ENCODE peak calls at places on chromosomes 6 and 20, in four cellular contexts. One of them, this sample, is unnamed.

GRCh38 chr6:1415416-1416063 is 26.2 kb downstream of the FOXF2 start:
- DNase-seq in HL-60: no peak
- DNase-seq in GM12878: no peak
- DNase-seq in K562: no peak
- DNase-seq in this sample: no peak

GRCh38 chr6:162798546-162798945 is 70.8 kb downstream of the PACRG start:
- DNase-seq in HL-60: no peak
- DNase-seq in K562: no peak
- DNase-seq in GM12878: no peak
- DNase-seq in this sample: no peak

GRCh38 chr6:14673201-14673600 is 555.6 kb downstream of the CD83 start:
- DNase-seq in K562: no peak
- DNase-seq in HL-60: no peak
- DNase-seq in GM12878: no peak
- DNase-seq in this sample: no peak

GRCh38 chr6:132995432-132995831 is 181.1 kb downstream of the RPS12 start:
- DNase-seq in GM12878: no peak
- DNase-seq in HL-60: no peak
- DNase-seq in K562: no peak
- DNase-seq in this sample: no peak

GRCh38 chr6:128438311-128438916 is 82.0 kb downstream of the PTPRK start:
- DNase-seq in K562: no peak
- DNase-seq in HL-60: no peak
- DNase-seq in GM12878: no peak
- DNase-seq in this sample: no peak

GRCh38 chr6:158417760-158418098 is 105.5 kb downstream of the TULP4 start:
- DNase-seq in K562: no peak
- DNase-seq in HL-60: no peak
- DNase-seq in GM12878: no peak
- DNase-seq in this sample: no peak

GRCh38 chr6:42704251-42704936 is 18.0 kb downstream of the PRPH2 start:
- DNase-seq in GM12878: no peak
- DNase-seq in HL-60: no peak
- DNase-seq in K562: no peak
- DNase-seq in this sample: no peak

GRCh38 chr6:44036196-44036595 is 91.1 kb downstream of the MRPL14 start:
- DNase-seq in HL-60: no peak
- DNase-seq in GM12878: no peak
- DNase-seq in K562: no peak
- DNase-seq in this sample: no peak

GRCh38 chr20:39861381-39861780 is 827.7 kb downstream of the MAFB start:
- DNase-seq in K562: no peak
- DNase-seq in HL-60: no peak
- DNase-seq in GM12878: no peak
- DNase-seq in this sample: no peak

GRCh38 chr6:127022297-127022696 is 96.2 kb upstream of the RSPO3 start:
- DNase-seq in GM12878: no peak
- DNase-seq in HL-60: no peak
- DNase-seq in K562: no peak
- DNase-seq in this sample: no peak

GRCh38 chr20:61217848-61218247 is 34.2 kb upstream of the CDH4 start:
- DNase-seq in GM12878: no peak
- DNase-seq in K562: no peak
- DNase-seq in HL-60: no peak
- DNase-seq in this sample: no peak

GRCh38 chr20:63980317-63980805 is 571 bp upstream of the PRPF6 start:
- DNase-seq in HL-60: peak
- DNase-seq in GM12878: no peak
- DNase-seq in K562: no peak
- DNase-seq in this sample: no peak

GRCh38 chr20:39103305-39103704 is 141.2 kb downstream of the DHX35 start:
- DNase-seq in K562: no peak
- DNase-seq in GM12878: no peak
- DNase-seq in HL-60: no peak
- DNase-seq in this sample: no peak

GRCh38 chr6:73024598-73024997 is 200.7 kb downstream of the KHDC1L start:
- DNase-seq in HL-60: no peak
- DNase-seq in K562: no peak
- DNase-seq in GM12878: no peak
- DNase-seq in this sample: no peak

GRCh38 chr20:9353916-9354276 is 160.5 kb upstream of the LAMP5 start:
- DNase-seq in K562: no peak
- DNase-seq in HL-60: no peak
- DNase-seq in GM12878: no peak
- DNase-seq in this sample: no peak

GRCh38 chr6:167470101-167470835 is 145.4 kb downstream of the TTLL2 start:
- DNase-seq in GM12878: no peak
- DNase-seq in K562: no peak
- DNase-seq in HL-60: no peak
- DNase-seq in this sample: no peak

GRCh38 chr20:7650481-7650880 is 289.8 kb downstream of the HAO1 start:
- DNase-seq in GM12878: no peak
- DNase-seq in HL-60: no peak
- DNase-seq in K562: no peak
- DNase-seq in this sample: no peak

GRCh38 chr6:114342826-114343781 is at the start of gene HS3ST5:
- DNase-seq in K562: no peak
- DNase-seq in GM12878: no peak
- DNase-seq in HL-60: no peak
- DNase-seq in this sample: no peak

GRCh38 chr6:36598739-36599318 is 4.7 kb downstream of the SRSF3 start:
- DNase-seq in HL-60: no peak
- DNase-seq in GM12878: no peak
- DNase-seq in K562: no peak
- DNase-seq in this sample: no peak

GRCh38 chr6:37054580-37054979 is 49.1 kb downstream of the FGD2 start:
- DNase-seq in HL-60: no peak
- DNase-seq in GM12878: no peak
- DNase-seq in K562: no peak
- DNase-seq in this sample: no peak

GRCh38 chr20:36861875-36862801 is 13.8 kb upstream of the TLDC2 start:
- DNase-seq in GM12878: no peak
- DNase-seq in K562: peak
- DNase-seq in HL-60: no peak
- DNase-seq in this sample: no peak

GRCh38 chr20:21352703-21353102 is 44.6 kb downstream of the NKX2-4 start:
- DNase-seq in GM12878: no peak
- DNase-seq in HL-60: no peak
- DNase-seq in K562: no peak
- DNase-seq in this sample: no peak

DNA sequence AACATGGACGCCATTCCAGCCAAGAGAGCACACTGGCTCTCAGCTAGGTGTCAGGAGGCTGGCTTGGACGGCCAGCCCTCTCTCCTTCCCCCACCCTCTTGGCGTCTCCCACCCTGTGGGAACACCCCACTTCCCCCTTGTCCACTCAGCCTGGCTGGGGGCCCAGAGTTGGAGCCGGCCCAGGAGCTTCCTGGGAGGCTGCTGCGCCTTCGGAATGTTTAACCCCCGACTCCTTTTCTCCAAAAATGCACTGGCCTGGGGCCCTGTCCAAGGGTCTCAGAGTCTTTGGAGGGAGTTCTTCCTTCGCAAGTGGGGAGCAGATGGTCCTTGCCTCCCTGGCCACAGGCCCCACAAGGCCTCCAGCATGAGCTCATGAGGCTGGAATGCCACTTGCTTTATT is 4.1 kb downstream of the ADAM33 start:
- DNase-seq in K562: no peak
- DNase-seq in GM12878: no peak
- DNase-seq in HL-60: no peak
- DNase-seq in this sample: no peak
- TF ChIP-seq SPI1 in K562: no peak
- TF ChIP-seq SPI1 in GM12878: no peak
- TF ChIP-seq SPI1 in HL-60: no peak
- TF ChIP-seq SPI1 in this sample: no peak

GRCh38 chr20:2122921-2123320 is 21.3 kb downstream of the STK35 start:
- DNase-seq in K562: no peak
- DNase-seq in GM12878: no peak
- DNase-seq in HL-60: no peak
- DNase-seq in this sample: no peak
- TF ChIP-seq POLR2AphosphoS5 in K562: no peak
- TF ChIP-seq POLR2AphosphoS5 in GM12878: no peak
- TF ChIP-seq POLR2AphosphoS5 in HL-60: no peak
- TF ChIP-seq POLR2AphosphoS5 in this sample: no peak

DNA sequence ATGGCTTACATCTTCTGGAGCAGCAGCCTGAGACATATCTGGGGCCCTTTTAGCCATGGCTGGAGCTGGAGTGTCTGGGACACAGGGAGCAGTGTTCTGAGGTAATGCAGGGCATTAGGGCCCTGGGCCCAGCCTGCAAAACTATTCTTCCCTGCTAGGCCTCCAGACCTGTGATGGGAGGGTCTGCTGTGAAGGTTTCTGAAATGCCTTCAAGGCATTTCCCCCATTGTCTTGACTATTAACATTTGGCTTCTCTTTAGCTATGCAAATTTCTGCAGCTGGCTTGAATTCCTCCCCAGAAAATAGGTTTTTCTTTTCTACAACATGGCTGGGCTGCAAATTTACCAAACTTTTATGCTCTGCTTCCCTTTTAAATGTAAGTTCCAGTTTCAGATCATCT is 61.5 kb downstream of the EDN1 start:
- DNase-seq in GM12878: no peak
- DNase-seq in HL-60: no peak
- DNase-seq in K562: no peak
- DNase-seq in this sample: no peak
- TF ChIP-seq SPI1 in GM12878: no peak
- TF ChIP-seq SPI1 in HL-60: no peak
- TF ChIP-seq SPI1 in K562: no peak
- TF ChIP-seq SPI1 in this sample: no peak

GRCh38 chr6:26224940-26225847 is 138.0 kb downstream of the HFE start:
- DNase-seq in K562: no peak
- DNase-seq in GM12878: no peak
- DNase-seq in HL-60: no peak
- DNase-seq in this sample: no peak
- TF ChIP-seq POLR2AphosphoS5 in K562: no peak
- TF ChIP-seq POLR2AphosphoS5 in GM12878: no peak
- TF ChIP-seq POLR2AphosphoS5 in HL-60: no peak
- TF ChIP-seq POLR2AphosphoS5 in this sample: no peak

DNA sequence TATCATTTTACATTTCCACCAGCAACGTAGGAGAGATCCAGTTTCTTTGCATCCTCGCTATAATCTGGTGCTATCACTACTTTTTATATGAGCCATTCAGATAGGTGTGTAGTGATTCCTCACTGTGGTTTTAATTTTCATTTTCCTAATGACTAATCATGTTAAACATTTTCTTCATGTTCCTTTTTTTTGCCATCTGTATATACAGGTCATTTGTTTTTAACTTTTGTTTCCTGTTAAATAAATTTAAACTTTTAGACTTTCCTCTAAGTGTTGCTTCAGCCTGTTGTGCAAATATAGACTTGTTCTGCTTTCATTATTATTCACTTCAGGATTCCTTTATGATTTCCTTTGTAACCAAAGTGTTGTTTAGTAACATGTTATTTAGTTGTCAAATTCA is 697.4 kb downstream of the PTPRT start:
- DNase-seq in HL-60: no peak
- DNase-seq in GM12878: no peak
- DNase-seq in K562: no peak
- DNase-seq in this sample: no peak
- TF ChIP-seq SPI1 in HL-60: no peak
- TF ChIP-seq SPI1 in GM12878: no peak
- TF ChIP-seq SPI1 in K562: no peak
- TF ChIP-seq SPI1 in this sample: no peak

GRCh38 chr6:26249959-26250805 is 114.8 kb upstream of the BTN3A2 start:
- DNase-seq in HL-60: no peak
- DNase-seq in K562: peak
- DNase-seq in GM12878: peak
- DNase-seq in this sample: no peak

GRCh38 chr6:26246553-26246952 is 118.4 kb upstream of the BTN3A2 start:
- DNase-seq in K562: no peak
- DNase-seq in GM12878: no peak
- DNase-seq in HL-60: no peak
- DNase-seq in this sample: no peak

GRCh38 chr6:26250806-26251075 is 114.3 kb upstream of the BTN3A2 start:
- DNase-seq in GM12878: no peak
- DNase-seq in HL-60: no peak
- DNase-seq in K562: no peak
- DNase-seq in this sample: no peak

GRCh38 chr6:26251354-26252081 is 113.5 kb upstream of the BTN3A2 start:
- DNase-seq in HL-60: no peak
- DNase-seq in K562: peak
- DNase-seq in GM12878: peak
- DNase-seq in this sample: no peak

DNA sequence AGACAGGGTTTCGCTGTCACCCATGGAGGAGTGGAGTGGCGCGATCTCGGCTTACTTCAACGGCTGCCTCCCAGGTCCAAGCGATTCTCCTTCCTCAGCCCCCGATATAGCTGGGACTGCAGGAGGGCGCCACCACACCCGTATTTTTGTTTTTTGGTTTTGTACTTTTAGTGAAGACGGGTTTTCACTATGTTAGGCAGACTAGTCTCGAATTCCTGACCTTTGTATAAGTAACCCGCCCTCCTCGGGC is 115.4 kb upstream of the BTN3A2 start:
- DNase-seq in HL-60: no peak
- DNase-seq in K562: no peak
- DNase-seq in GM12878: peak
- DNase-seq in this sample: no peak
- TF ChIP-seq POLR2AphosphoS5 in HL-60: no peak
- TF ChIP-seq POLR2AphosphoS5 in K562: peak
- TF ChIP-seq POLR2AphosphoS5 in GM12878: peak
- TF ChIP-seq POLR2AphosphoS5 in this sample: no peak

DNA sequence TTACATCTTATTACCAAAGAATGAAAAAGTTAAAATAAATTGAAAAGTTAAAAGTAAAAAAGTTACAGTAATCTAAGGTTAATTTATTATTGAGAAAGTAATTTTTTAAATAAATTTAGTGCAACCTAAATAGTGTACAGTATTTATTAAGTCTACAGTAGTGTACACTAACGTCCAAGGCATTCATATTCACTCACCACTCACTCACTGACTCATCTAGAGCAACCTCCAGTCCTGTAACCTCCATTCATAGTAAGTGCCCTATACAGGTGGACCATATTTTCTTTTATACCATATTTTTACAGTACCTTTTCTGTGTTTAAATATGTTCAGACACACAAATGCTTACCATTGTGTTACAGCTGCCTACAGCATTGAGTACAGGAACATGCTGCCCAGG is 624.7 kb upstream of the NOX3 start:
- DNase-seq in GM12878: no peak
- DNase-seq in K562: no peak
- DNase-seq in HL-60: no peak
- DNase-seq in this sample: no peak
- TF ChIP-seq SPI1 in GM12878: no peak
- TF ChIP-seq SPI1 in K562: no peak
- TF ChIP-seq SPI1 in HL-60: no peak
- TF ChIP-seq SPI1 in this sample: no peak

This sample was measured in GM12891.